ENCODE peak calls at places on chromosomes 1 and 21, in ten cellular contexts. One of them, this sample, is unnamed.

GRCh38 chr1:212487286-212487685 is 54.6 kb downstream of the NENF start:
- DNase-seq in NCI-H2029: no peak
- DNase-seq in HCEC 1CT: no peak
- DNase-seq in Daoy: no peak
- DNase-seq in T-helper 9 cell: no peak
- DNase-seq in upper lobe of left lung: no peak
- DNase-seq in stimulated activated CD4-positive, alpha-beta T cell treated with anti-CD3 and anti-CD28 coated beads, Interleukin-2, amount 100 ng/mL, for 48 hours: no peak
- DNase-seq in H9: no peak
- DNase-seq in T-helper 2 cell treated with Interferon-gamma antibody and Interleukin-4, amounts not matched to agents 5 μg/mL and 100 μg/mL, for 36 hours: no peak
- DNase-seq in left cardiac atrium: no peak
- DNase-seq in this sample: no peak

GRCh38 chr1:80593197-80593596 is 1207.5 kb upstream of the ADGRL2 start:
- DNase-seq in NCI-H2029: no peak
- DNase-seq in HCEC 1CT: no peak
- DNase-seq in Daoy: no peak
- DNase-seq in T-helper 9 cell: no peak
- DNase-seq in upper lobe of left lung: no peak
- DNase-seq in stimulated activated CD4-positive, alpha-beta T cell treated with anti-CD3 and anti-CD28 coated beads, Interleukin-2, amount 100 ng/mL, for 48 hours: no peak
- DNase-seq in H9: no peak
- DNase-seq in T-helper 2 cell treated with Interferon-gamma antibody and Interleukin-4, amounts not matched to agents 5 μg/mL and 100 μg/mL, for 36 hours: no peak
- DNase-seq in left cardiac atrium: no peak
- DNase-seq in this sample: no peak

GRCh38 chr21:46564391-46564790 is 40.5 kb downstream of the S100B start:
- DNase-seq in NCI-H2029: no peak
- DNase-seq in HCEC 1CT: no peak
- DNase-seq in Daoy: no peak
- DNase-seq in T-helper 9 cell: no peak
- DNase-seq in upper lobe of left lung: no peak
- DNase-seq in stimulated activated CD4-positive, alpha-beta T cell treated with anti-CD3 and anti-CD28 coated beads, Interleukin-2, amount 100 ng/mL, for 48 hours: no peak
- DNase-seq in H9: no peak
- DNase-seq in T-helper 2 cell treated with Interferon-gamma antibody and Interleukin-4, amounts not matched to agents 5 μg/mL and 100 μg/mL, for 36 hours: no peak
- DNase-seq in left cardiac atrium: no peak
- DNase-seq in this sample: no peak

GRCh38 chr1:61951731-61952585 is 209.7 kb downstream of the PATJ start:
- DNase-seq in NCI-H2029: no peak
- DNase-seq in HCEC 1CT: no peak
- DNase-seq in Daoy: peak; percentile 82
- DNase-seq in T-helper 9 cell: no peak
- DNase-seq in upper lobe of left lung: no peak
- DNase-seq in stimulated activated CD4-positive, alpha-beta T cell treated with anti-CD3 and anti-CD28 coated beads, Interleukin-2, amount 100 ng/mL, for 48 hours: no peak
- DNase-seq in H9: peak; percentile 47
- DNase-seq in T-helper 2 cell treated with Interferon-gamma antibody and Interleukin-4, amounts not matched to agents 5 μg/mL and 100 μg/mL, for 36 hours: no peak
- DNase-seq in left cardiac atrium: no peak
- DNase-seq in this sample: no peak

GRCh38 chr1:18539171-18539570 is 58.4 kb downstream of the KLHDC7A start:
- DNase-seq in NCI-H2029: peak; percentile 84
- DNase-seq in HCEC 1CT: no peak
- DNase-seq in Daoy: peak; percentile 24
- DNase-seq in T-helper 9 cell: no peak
- DNase-seq in upper lobe of left lung: peak; percentile 89
- DNase-seq in stimulated activated CD4-positive, alpha-beta T cell treated with anti-CD3 and anti-CD28 coated beads, Interleukin-2, amount 100 ng/mL, for 48 hours: no peak
- DNase-seq in H9: peak; percentile 12
- DNase-seq in T-helper 2 cell treated with Interferon-gamma antibody and Interleukin-4, amounts not matched to agents 5 μg/mL and 100 μg/mL, for 36 hours: no peak
- DNase-seq in left cardiac atrium: no peak
- DNase-seq in this sample: no peak

GRCh38 chr1:28601696-28602095 is 9.6 kb downstream of the RAB42 start:
- DNase-seq in NCI-H2029: no peak
- DNase-seq in HCEC 1CT: peak; percentile 90
- DNase-seq in Daoy: peak; percentile 93
- DNase-seq in T-helper 9 cell: no peak
- DNase-seq in upper lobe of left lung: no peak
- DNase-seq in stimulated activated CD4-positive, alpha-beta T cell treated with anti-CD3 and anti-CD28 coated beads, Interleukin-2, amount 100 ng/mL, for 48 hours: peak; percentile 8
- DNase-seq in H9: no peak
- DNase-seq in T-helper 2 cell treated with Interferon-gamma antibody and Interleukin-4, amounts not matched to agents 5 μg/mL and 100 μg/mL, for 36 hours: peak; percentile 48
- DNase-seq in left cardiac atrium: no peak
- DNase-seq in this sample: no peak

GRCh38 chr21:33799378-33800090 is 116.1 kb downstream of the ATP5PO start:
- DNase-seq in NCI-H2029: no peak
- DNase-seq in HCEC 1CT: no peak
- DNase-seq in Daoy: no peak
- DNase-seq in T-helper 9 cell: no peak
- DNase-seq in upper lobe of left lung: no peak
- DNase-seq in stimulated activated CD4-positive, alpha-beta T cell treated with anti-CD3 and anti-CD28 coated beads, Interleukin-2, amount 100 ng/mL, for 48 hours: no peak
- DNase-seq in H9: no peak
- DNase-seq in T-helper 2 cell treated with Interferon-gamma antibody and Interleukin-4, amounts not matched to agents 5 μg/mL and 100 μg/mL, for 36 hours: no peak
- DNase-seq in left cardiac atrium: peak; percentile 64
- DNase-seq in this sample: peak; percentile 54

GRCh38 chr1:209570757-209571156 is 12.8 kb upstream of the CAMK1G start:
- DNase-seq in NCI-H2029: no peak
- DNase-seq in HCEC 1CT: no peak
- DNase-seq in Daoy: no peak
- DNase-seq in T-helper 9 cell: no peak
- DNase-seq in upper lobe of left lung: no peak
- DNase-seq in stimulated activated CD4-positive, alpha-beta T cell treated with anti-CD3 and anti-CD28 coated beads, Interleukin-2, amount 100 ng/mL, for 48 hours: no peak
- DNase-seq in H9: no peak
- DNase-seq in T-helper 2 cell treated with Interferon-gamma antibody and Interleukin-4, amounts not matched to agents 5 μg/mL and 100 μg/mL, for 36 hours: no peak
- DNase-seq in left cardiac atrium: no peak
- DNase-seq in this sample: no peak

GRCh38 chr1:211493133-211493864 is 1.3 kb upstream of the RD3 start:
- DNase-seq in NCI-H2029: no peak
- DNase-seq in HCEC 1CT: no peak
- DNase-seq in Daoy: no peak
- DNase-seq in T-helper 9 cell: no peak
- DNase-seq in upper lobe of left lung: no peak
- DNase-seq in stimulated activated CD4-positive, alpha-beta T cell treated with anti-CD3 and anti-CD28 coated beads, Interleukin-2, amount 100 ng/mL, for 48 hours: no peak
- DNase-seq in H9: no peak
- DNase-seq in T-helper 2 cell treated with Interferon-gamma antibody and Interleukin-4, amounts not matched to agents 5 μg/mL and 100 μg/mL, for 36 hours: no peak
- DNase-seq in left cardiac atrium: no peak
- DNase-seq in this sample: no peak

GRCh38 chr1:39452540-39452939 is 38.9 kb upstream of the BMP8A start:
- DNase-seq in NCI-H2029: no peak
- DNase-seq in HCEC 1CT: no peak
- DNase-seq in Daoy: no peak
- DNase-seq in T-helper 9 cell: no peak
- DNase-seq in upper lobe of left lung: no peak
- DNase-seq in stimulated activated CD4-positive, alpha-beta T cell treated with anti-CD3 and anti-CD28 coated beads, Interleukin-2, amount 100 ng/mL, for 48 hours: no peak
- DNase-seq in H9: no peak
- DNase-seq in T-helper 2 cell treated with Interferon-gamma antibody and Interleukin-4, amounts not matched to agents 5 μg/mL and 100 μg/mL, for 36 hours: no peak
- DNase-seq in left cardiac atrium: no peak
- DNase-seq in this sample: no peak

GRCh38 chr1:180522204-180522497 is 19.8 kb upstream of the ACBD6 start:
- DNase-seq in NCI-H2029: no peak
- DNase-seq in HCEC 1CT: no peak
- DNase-seq in Daoy: no peak
- DNase-seq in T-helper 9 cell: no peak
- DNase-seq in upper lobe of left lung: no peak
- DNase-seq in stimulated activated CD4-positive, alpha-beta T cell treated with anti-CD3 and anti-CD28 coated beads, Interleukin-2, amount 100 ng/mL, for 48 hours: no peak
- DNase-seq in H9: peak; percentile 61
- DNase-seq in T-helper 2 cell treated with Interferon-gamma antibody and Interleukin-4, amounts not matched to agents 5 μg/mL and 100 μg/mL, for 36 hours: no peak
- DNase-seq in left cardiac atrium: no peak
- DNase-seq in this sample: no peak

GRCh38 chr1:29756901-29757729 is 520.8 kb downstream of the PTPRU start:
- DNase-seq in NCI-H2029: no peak
- DNase-seq in HCEC 1CT: no peak
- DNase-seq in Daoy: no peak
- DNase-seq in T-helper 9 cell: no peak
- DNase-seq in upper lobe of left lung: no peak
- DNase-seq in stimulated activated CD4-positive, alpha-beta T cell treated with anti-CD3 and anti-CD28 coated beads, Interleukin-2, amount 100 ng/mL, for 48 hours: no peak
- DNase-seq in H9: peak; percentile 8
- DNase-seq in T-helper 2 cell treated with Interferon-gamma antibody and Interleukin-4, amounts not matched to agents 5 μg/mL and 100 μg/mL, for 36 hours: no peak
- DNase-seq in left cardiac atrium: no peak
- DNase-seq in this sample: no peak

GRCh38 chr1:233791372-233791703 is 113.1 kb upstream of the SLC35F3 start:
- DNase-seq in NCI-H2029: no peak
- DNase-seq in HCEC 1CT: no peak
- DNase-seq in Daoy: no peak
- DNase-seq in T-helper 9 cell: no peak
- DNase-seq in upper lobe of left lung: no peak
- DNase-seq in stimulated activated CD4-positive, alpha-beta T cell treated with anti-CD3 and anti-CD28 coated beads, Interleukin-2, amount 100 ng/mL, for 48 hours: no peak
- DNase-seq in H9: no peak
- DNase-seq in T-helper 2 cell treated with Interferon-gamma antibody and Interleukin-4, amounts not matched to agents 5 μg/mL and 100 μg/mL, for 36 hours: no peak
- DNase-seq in left cardiac atrium: no peak
- DNase-seq in this sample: no peak

GRCh38 chr1:6298530-6298929 is 37.6 kb upstream of the GPR153 start:
- DNase-seq in NCI-H2029: no peak
- DNase-seq in HCEC 1CT: no peak
- DNase-seq in Daoy: no peak
- DNase-seq in T-helper 9 cell: no peak
- DNase-seq in upper lobe of left lung: no peak
- DNase-seq in stimulated activated CD4-positive, alpha-beta T cell treated with anti-CD3 and anti-CD28 coated beads, Interleukin-2, amount 100 ng/mL, for 48 hours: no peak
- DNase-seq in H9: no peak
- DNase-seq in T-helper 2 cell treated with Interferon-gamma antibody and Interleukin-4, amounts not matched to agents 5 μg/mL and 100 μg/mL, for 36 hours: no peak
- DNase-seq in left cardiac atrium: no peak
- DNase-seq in this sample: no peak

GRCh38 chr1:114113801-114114750 is 39.6 kb downstream of the SYT6 start:
- DNase-seq in NCI-H2029: no peak
- DNase-seq in HCEC 1CT: peak; percentile 18
- DNase-seq in Daoy: peak; percentile 88
- DNase-seq in T-helper 9 cell: no peak
- DNase-seq in upper lobe of left lung: peak; percentile 74
- DNase-seq in stimulated activated CD4-positive, alpha-beta T cell treated with anti-CD3 and anti-CD28 coated beads, Interleukin-2, amount 100 ng/mL, for 48 hours: no peak
- DNase-seq in H9: no peak
- DNase-seq in T-helper 2 cell treated with Interferon-gamma antibody and Interleukin-4, amounts not matched to agents 5 μg/mL and 100 μg/mL, for 36 hours: no peak
- DNase-seq in left cardiac atrium: no peak
- DNase-seq in this sample: peak; percentile 41

This sample was measured in heart left ventricle.